ENCODE peak calls at places on chromosomes 1 and 21, in five cellular contexts. F is activated naive CD8-positive, alpha-beta T cell treated with anti-CD3 and anti-CD28 coated beads, Interleukin-2, amount 50 U/mL, for 16 hours; Q is fibroblast of lung; Y is activated CD4-positive, alpha-beta T cell treated with anti-CD3 and anti-CD28 coated beads, Interleukin-2, amount 50 U/mL, for 1 hour; I is stomach. H is an unnamed sample.

GRCh38 chr1:33569331-33569730 is 96.9 kb downstream of the ZSCAN20 start:
- DNase-seq in F (no peak), Q (no peak), Y (no peak), I (no peak), H (no peak)

GRCh38 chr1:193313354-193314140 is 127.1 kb upstream of the B3GALT2 start:
- DNase-seq in F (no peak), Q (no peak), Y (no peak), I (no peak), H (no peak)

GRCh38 chr1:187621961-187622360 is 793.2 kb downstream of the PLA2G4A start:
- DNase-seq in F (no peak), Q (peak), Y (no peak), I (no peak), H (no peak)

GRCh38 chr1:17674707-17675505 is 80.2 kb upstream of the ACTL8 start:
- DNase-seq in F (no peak), Q (no peak), Y (no peak), I (no peak), H (no peak)

GRCh38 chr1:24003331-24003972 is 23.3 kb upstream of the SRSF10 start:
- DNase-seq in F (no peak), Q (peak), Y (no peak), I (no peak), H (no peak)

GRCh38 chr1:65423884-65424655 is 3.6 kb downstream of the LEPR start:
- DNase-seq in F (no peak), Q (peak), Y (no peak), I (no peak), H (no peak)

GRCh38 chr1:41802532-41803501 is 115.9 kb downstream of the HIVEP3 start:
- DNase-seq in F (no peak), Q (no peak), Y (peak), I (no peak), H (no peak)

GRCh38 chr1:205488074-205488723 is 16.3 kb upstream of the CDK18 start:
- DNase-seq in F (no peak), Q (peak), Y (peak), I (peak), H (peak)

GRCh38 chr1:21783679-21784603 is 992 bp upstream of the USP48 start:
- DNase-seq in F (no peak), Q (peak), Y (no peak), I (peak), H (no peak)

GRCh38 chr1:230441630-230442029 is 15.5 kb upstream of the PGBD5 start:
- DNase-seq in F (no peak), Q (no peak), Y (no peak), I (no peak), H (no peak)

GRCh38 chr1:108119500-108119899 is 80.6 kb downstream of the SLC25A24 start:
- DNase-seq in F (no peak), Q (no peak), Y (no peak), I (no peak), H (no peak)

GRCh38 chr1:224615861-224616760 is at the start of gene CNIH3:
- DNase-seq in F (no peak), Q (peak), Y (peak), I (peak), H (peak)

GRCh38 chr21:44822484-44823178 is 4.8 kb upstream of the SUMO3 start:
- DNase-seq in F (no peak), Q (no peak), Y (no peak), I (no peak), H (no peak)

GRCh38 chr21:46397211-46397905 is 61.3 kb upstream of the DIP2A start:
- DNase-seq in F (no peak), Q (no peak), Y (no peak), I (no peak), H (no peak)